ENCODE peak calls at places on chromosomes 4 and X, in seven cellular contexts. G is adrenal gland, E is body of pancreas, O is tibial nerve, H is endothelial cell of umbilical vein, T is sigmoid colon, X is uterus. A is an unnamed sample.
A peak's percentile ranks its signal among the peaks of the same experiment; 100 is the strongest.

GRCh38 chr4:87017580-87018061 is 82.8 kb downstream of the AFF1 start:
- DNase-seq in G (no peak), E (no peak), O (no peak), H (no peak), T (no peak), X (no peak), A (no peak)

GRCh38 chrX:122135070-122135469 is 1049.0 kb upstream of the GRIA3 start:
- DNase-seq in G (no peak), E (no peak), O (no peak), H (no peak), T (no peak), X (no peak), A (no peak)

GRCh38 chrX:1106478-1107210 is 105.8 kb downstream of the CRLF2 start:
- DNase-seq in G (no peak), E (no peak), O (no peak), H (no peak), T (no peak), X (no peak), A (no peak)

GRCh38 chrX:7059214-7059838 is 88.2 kb upstream of the STS start:
- DNase-seq in G (no peak), E (no peak), O (no peak), H (no peak), T (no peak), X (no peak), A (no peak)

GRCh38 chrX:16528620-16529019 is 121.3 kb upstream of the S100G start:
- DNase-seq in G (no peak), E (no peak), O (no peak), H (no peak), T (no peak), X (no peak), A (no peak)

GRCh38 chrX:153919281-153919680 is 6.8 kb downstream of the ARHGAP4 start:
- DNase-seq in G (no peak), E (no peak), O (no peak), H (no peak), T (no peak), X (no peak), A (no peak)

GRCh38 chr4:128354205-128354821 is 66.7 kb upstream of the PGRMC2 start:
- DNase-seq in G (peak; percentile 49), E (peak; percentile 42), O (no peak), H (peak; percentile 92), T (no peak), X (no peak), A (peak; percentile 68)

GRCh38 chr4:158122501-158122900 is 50.3 kb downstream of the GASK1B start:
- DNase-seq in G (no peak), E (no peak), O (no peak), H (no peak), T (no peak), X (no peak), A (no peak)

GRCh38 chr4:151895671-151896070 is 134.9 kb upstream of the GATB start:
- DNase-seq in G (no peak), E (no peak), O (no peak), H (no peak), T (no peak), X (no peak), A (no peak)

GRCh38 chr4:7425591-7426468 is 8.9 kb downstream of the PSAPL1 start:
- DNase-seq in G (peak; percentile 3), E (peak; percentile 4), O (no peak), H (no peak), T (peak; percentile 51), X (peak; percentile 6), A (peak; percentile 23)

GRCh38 chrX:41733939-41734338 is 10.0 kb downstream of the GPR82 start:
- DNase-seq in G (no peak), E (no peak), O (no peak), H (no peak), T (no peak), X (no peak), A (no peak)

GRCh38 chr4:1520145-1520661 is 114.0 kb upstream of the NKX1-1 start:
- DNase-seq in G (no peak), E (no peak), O (no peak), H (no peak), T (peak; percentile 56), X (no peak), A (no peak)

GRCh38 chrX:3743821-3744439 is 30.5 kb upstream of the PRKX start:
- DNase-seq in G (no peak), E (no peak), O (no peak), H (no peak), T (no peak), X (no peak), A (no peak)

GRCh38 chr4:23768541-23768940 is 121.3 kb downstream of the PPARGC1A start:
- DNase-seq in G (no peak), E (no peak), O (no peak), H (no peak), T (no peak), X (no peak), A (no peak)

GRCh38 chr4:127425202-127425845 is 207.4 kb upstream of the INTU start:
- DNase-seq in G (no peak), E (no peak), O (no peak), H (no peak), T (no peak), X (no peak), A (no peak)

GRCh38 chr4:36677122-36677521 is 395.7 kb downstream of the DTHD1 start:
- DNase-seq in G (no peak), E (no peak), O (no peak), H (no peak), T (no peak), X (no peak), A (no peak)

GRCh38 chr4:3766207-3766790 is at the start of gene ADRA2C:
- DNase-seq in G (no peak), E (peak; percentile 44), O (no peak), H (no peak), T (no peak), X (peak; percentile 52), A (no peak)

GRCh38 chr4:125511715-125512114 is 197.0 kb downstream of the FAT4 start:
- DNase-seq in G (no peak), E (no peak), O (no peak), H (no peak), T (no peak), X (no peak), A (no peak)

GRCh38 chrX:54182194-54182863 is 725 bp downstream of the FAM120C start:
- DNase-seq in G (peak; percentile 69), E (peak; percentile 64), O (peak; percentile 26), H (peak; percentile 47), T (peak; percentile 82), X (peak; percentile 43), A (peak; percentile 65)

GRCh38 chr4:74304136-74304628 is 4.1 kb upstream of the EPGN start:
- DNase-seq in G (no peak), E (no peak), O (no peak), H (no peak), T (no peak), X (no peak), A (no peak)
- TF ChIP-seq POLR2A in G (no peak), E (no peak), O (no peak), H (no peak), T (no peak), X (no peak), A (no peak)

GRCh38 chr4:48343531-48343930 is 2.2 kb downstream of the SLAIN2 start:
- DNase-seq in G (no peak), E (no peak), O (no peak), H (no peak), T (no peak), X (no peak), A (no peak)

GRCh38 chr4:48340905-48341775 is at the start of gene SLAIN2:
- DNase-seq in G (peak; percentile 99), E (peak; percentile 99), O (peak; percentile 98), H (peak; percentile 98), T (peak; percentile 99), X (peak; percentile 99), A (peak; percentile 99)

GRCh38 chr4:48342559-48342878 is 1.2 kb downstream of the SLAIN2 start:
- DNase-seq in G (no peak), E (no peak), O (no peak), H (peak; percentile 10), T (no peak), X (no peak), A (no peak)

GRCh38 chr4:48343035-48343434 is 1.7 kb downstream of the SLAIN2 start:
- DNase-seq in G (no peak), E (no peak), O (no peak), H (peak; percentile 19), T (no peak), X (no peak), A (no peak)

GRCh38 chr4:48341776-48342558 is 638 bp downstream of the SLAIN2 start:
- DNase-seq in G (peak; percentile 52), E (peak; percentile 62), O (peak; percentile 13), H (peak; percentile 67), T (peak; percentile 81), X (peak; percentile 51), A (peak; percentile 55)
- TF ChIP-seq POLR2A in G (no peak), E (no peak), O (no peak), H (no peak), T (no peak), X (no peak), A (no peak)

DNA sequence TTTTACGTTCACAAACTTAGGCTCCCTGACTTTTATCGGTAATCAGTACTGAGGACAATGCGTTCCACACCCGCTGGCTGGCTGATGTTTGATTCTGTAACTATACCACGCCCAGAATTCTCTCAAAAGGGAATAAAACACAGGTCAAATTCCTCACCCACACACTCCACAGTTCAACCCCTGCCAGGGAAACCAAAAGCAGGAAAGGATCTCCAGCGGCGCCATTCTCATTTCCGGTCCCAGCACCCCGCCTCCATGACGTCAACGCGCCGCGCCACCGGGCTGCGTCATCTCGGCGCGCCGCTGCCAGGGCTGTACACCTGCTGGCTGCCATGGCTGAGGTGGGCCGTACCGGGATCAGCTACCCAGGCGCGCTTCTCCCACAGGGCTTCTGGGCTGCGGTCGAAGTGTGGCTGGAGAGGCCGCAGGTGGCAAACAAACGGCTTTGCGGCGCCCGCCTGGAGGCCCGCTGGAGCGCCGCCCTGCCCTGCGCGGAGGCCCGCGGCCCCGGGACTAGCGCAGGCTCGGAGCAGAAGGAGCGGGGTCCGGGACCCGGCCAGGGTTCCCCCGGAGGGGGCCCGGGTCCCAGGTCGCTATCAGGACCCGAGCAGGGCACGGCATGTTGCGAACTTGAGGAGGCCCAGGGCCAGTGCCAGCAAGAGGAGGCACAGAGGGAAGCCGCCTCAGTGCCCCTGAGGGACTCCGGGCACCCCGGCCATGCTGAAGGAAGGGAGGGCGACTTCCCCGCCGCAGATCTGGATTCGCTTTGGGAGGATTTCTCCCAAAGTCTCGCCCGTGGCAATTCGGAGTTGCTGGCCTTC is at the start of the genes ACOX3 and TRMT44:
- DNase-seq in G (peak; percentile 92), E (peak; percentile 95), O (peak; percentile 92), H (peak; percentile 96), T (peak; percentile 95), X (peak; percentile 94), A (peak; percentile 96)
- TF ChIP-seq POLR2A in G (peak; percentile 61), E (peak; percentile 53), O (peak; percentile 65), H (peak; percentile 77), T (peak; percentile 72), X (peak; percentile 68), A (no peak)

GRCh38 chrX:66021758-66022741 is 17.8 kb downstream of the VSIG4 start:
- DNase-seq in G (no peak), E (no peak), O (no peak), H (no peak), T (no peak), X (no peak), A (no peak)

GRCh38 chrX:66020578-66021406 is 19.1 kb downstream of the VSIG4 start:
- DNase-seq in G (no peak), E (no peak), O (no peak), H (no peak), T (no peak), X (no peak), A (no peak)

GRCh38 chrX:66022742-66023725 is 16.8 kb downstream of the VSIG4 start:
- DNase-seq in G (no peak), E (no peak), O (no peak), H (no peak), T (no peak), X (no peak), A (no peak)

GRCh38 chrX:66019974-66020373 is 19.9 kb downstream of the VSIG4 start:
- DNase-seq in G (no peak), E (no peak), O (no peak), H (no peak), T (no peak), X (no peak), A (no peak)

GRCh38 chrX:66021407-66021757 is 18.5 kb downstream of the VSIG4 start:
- DNase-seq in G (no peak), E (no peak), O (no peak), H (no peak), T (no peak), X (no peak), A (no peak)
- TF ChIP-seq POLR2A in G (no peak), E (no peak), O (no peak), H (no peak), T (no peak), X (no peak), A (no peak)